ENCODE peak calls at places on chromosomes 4 and X, in four cellular contexts. R is CD8-positive, alpha-beta memory T cell; S is GM23338; O is RWPE2. A is an unnamed sample. For H3K4me1, the result is how much of the 10 kb centered on the place peaks cover.

GRCh38 chr4:162117051-162117450 is 46.7 kb downstream of the FSTL5 start:
- DNase-seq in R (no peak), S (no peak), O (no peak), A (no peak)

GRCh38 chr4:15110120-15110571 is 107.9 kb downstream of the CPEB2 start:
- DNase-seq in R (no peak), S (no peak), O (no peak), A (no peak)

GRCh38 chr4:54541426-54542118 is 116.2 kb upstream of the KIT start:
- DNase-seq in R (no peak), S (no peak), O (no peak), A (no peak)

GRCh38 chrX:71989768-71990167 is 79.1 kb downstream of the NHSL2 start:
- DNase-seq in R (no peak), S (no peak), O (no peak), A (no peak)

GRCh38 chr4:173367285-173367684 is 3.5 kb upstream of the SAP30 start:
- DNase-seq in R (no peak), S (no peak), O (no peak), A (no peak)

GRCh38 chrX:68440940-68441339 is 7.6 kb upstream of the OPHN1 start:
- DNase-seq in R (no peak), S (no peak), O (no peak), A (no peak)

GRCh38 chr4:182124359-182124758 is 118.8 kb upstream of the TENM3 start:
- DNase-seq in R (no peak), S (no peak), O (no peak), A (no peak)

GRCh38 chr4:76641351-76641750 is 206.3 kb downstream of the SHROOM3 start:
- DNase-seq in R (no peak), S (no peak), O (no peak), A (no peak)

GRCh38 chrX:46758163-46758955 is 559 bp downstream of the SLC9A7 start:
- DNase-seq in R (no peak), S (peak), O (no peak), A (no peak)

GRCh38 chr4:80184791-80185756 is 12.2 kb upstream of the PRDM8 start:
- DNase-seq in R (peak), S (peak), O (no peak), A (no peak)

GRCh38 chr4:4762909-4763814 is 96.3 kb upstream of the MSX1 start:
- DNase-seq in R (no peak), S (peak), O (no peak), A (no peak)

GRCh38 chr4:170391066-170391754 is 301.5 kb upstream of the AADAT start:
- DNase-seq in R (no peak), S (no peak), O (no peak), A (no peak)

GRCh38 chr4:184475096-184475461 is 729 bp upstream of the IRF2 start:
- DNase-seq in R (peak), S (peak), O (no peak), A (peak)

GRCh38 chrX:32084757-32085156 is 1012.9 kb upstream of the FTHL17 start:
- DNase-seq in R (no peak), S (no peak), O (no peak), A (no peak)

GRCh38 chr4:145340071-145340695 is 141.5 kb upstream of the SMAD1 start:
- DNase-seq in R (no peak), S (peak), O (no peak), A (no peak)

GRCh38 chr4:36363024-36363423 is 81.6 kb downstream of the DTHD1 start:
- DNase-seq in R (no peak), S (no peak), O (no peak), A (no peak)

GRCh38 chr4:87497141-87497540 is 32.0 kb downstream of the SPARCL1 start:
- DNase-seq in R (no peak), S (peak), O (no peak), A (no peak)

GRCh38 chr4:123340381-123340701 is 56.3 kb upstream of the SPRY1 start:
- DNase-seq in R (no peak), S (no peak), O (no peak), A (no peak)

GRCh38 chr4:38131371-38132139 is 171.4 kb downstream of the PTTG2 start:
- DNase-seq in R (peak), S (peak), O (no peak), A (no peak)

GRCh38 chr4:150302553-150302952 is 224.3 kb downstream of the DCLK2 start:
- DNase-seq in R (no peak), S (no peak), O (peak), A (no peak)

GRCh38 chrX:104662694-104663093 is 96.7 kb downstream of the IL1RAPL2 start:
- DNase-seq in R (no peak), S (no peak), O (no peak), A (no peak)

GRCh38 chr4:88866862-88867550 is 169.4 kb upstream of the NAP1L5 start:
- DNase-seq in R (no peak), S (no peak), O (no peak), A (no peak)

GRCh38 chrX:49282647-49283011 is 13.0 kb downstream of the PPP1R3F start:
- DNase-seq in R (no peak), S (peak), O (no peak), A (no peak)

GRCh38 chr4:165621983-165622382 is 243.2 kb downstream of the CPE start:
- DNase-seq in R (no peak), S (no peak), O (no peak), A (no peak)

GRCh38 chr4:138938371-138938699 is 77.2 kb upstream of the NOCT start:
- DNase-seq in R (no peak), S (peak), O (no peak), A (no peak)

GRCh38 chr4:54400188-54400587 is 171.1 kb downstream of the PDGFRA start:
- DNase-seq in R (no peak), S (no peak), O (no peak), A (no peak)

GRCh38 chrX:2502668-2503519 is 2.1 kb upstream of the DHRSX start:
- DNase-seq in R (no peak), S (no peak), O (no peak), A (no peak)

GRCh38 chr4:17535242-17535641 is 20.3 kb downstream of the CLRN2 start:
- DNase-seq in R (no peak), S (no peak), O (no peak), A (no peak)

GRCh38 chrX:65667503-65668355 is at the start of gene MSN:
- DNase-seq in R (peak), S (peak), O (no peak), A (no peak)

GRCh38 chrX:17814557-17814956 is 46.5 kb downstream of the RAI2 start:
- DNase-seq in R (no peak), S (no peak), O (no peak), A (no peak)

GRCh38 chrX:53262189-53262917 is 19.0 kb downstream of the IQSEC2 start:
- DNase-seq in R (no peak), S (no peak), O (no peak), A (no peak)

GRCh38 chrX:73214366-73215094 is at the start of gene NAP1L2:
- DNase-seq in R (peak), S (peak), O (no peak), A (no peak)

GRCh38 chr4:94909645-94910044 is 151.9 kb downstream of the BMPR1B start:
- DNase-seq in R (no peak), S (no peak), O (no peak), A (no peak)

GRCh38 chr4:153645183-153645582 is 38.9 kb upstream of the TLR2 start:
- DNase-seq in R (no peak), S (peak), O (no peak), A (no peak)

GRCh38 chr4:92658318-92658717 is 354.6 kb downstream of the GRID2 start:
- DNase-seq in R (no peak), S (no peak), O (no peak), A (no peak)

GRCh38 chr4:54082168-54082567 is 17.8 kb upstream of the CHIC2 start:
- DNase-seq in R (no peak), S (no peak), O (peak), A (no peak)

GRCh38 chrX:38768079-38768478 is 33.2 kb upstream of the MID1IP1 start:
- DNase-seq in R (no peak), S (no peak), O (no peak), A (no peak)

GRCh38 chr4:165709973-165710526 is 163.0 kb upstream of the TLL1 start:
- DNase-seq in R (no peak), S (peak), O (no peak), A (no peak)

GRCh38 chr4:72974694-72975487 is 94.6 kb downstream of the COX18 start:
- DNase-seq in R (no peak), S (no peak), O (no peak), A (no peak)

GRCh38 chrX:130083656-130084382 is 26.5 kb downstream of the ELF4 start:
- DNase-seq in R (no peak), S (no peak), O (no peak), A (no peak)

GRCh38 chrX:130083107-130083490 is 27.2 kb downstream of the ELF4 start:
- DNase-seq in R (no peak), S (peak), O (no peak), A (no peak)

GRCh38 chrX:130080791-130081367 is 29.4 kb downstream of the ELF4 start:
- DNase-seq in R (no peak), S (no peak), O (no peak), A (no peak)

GRCh38 chrX:130081421-130082045 is 28.8 kb downstream of the ELF4 start:
- DNase-seq in R (no peak), S (no peak), O (no peak), A (no peak)

DNA sequence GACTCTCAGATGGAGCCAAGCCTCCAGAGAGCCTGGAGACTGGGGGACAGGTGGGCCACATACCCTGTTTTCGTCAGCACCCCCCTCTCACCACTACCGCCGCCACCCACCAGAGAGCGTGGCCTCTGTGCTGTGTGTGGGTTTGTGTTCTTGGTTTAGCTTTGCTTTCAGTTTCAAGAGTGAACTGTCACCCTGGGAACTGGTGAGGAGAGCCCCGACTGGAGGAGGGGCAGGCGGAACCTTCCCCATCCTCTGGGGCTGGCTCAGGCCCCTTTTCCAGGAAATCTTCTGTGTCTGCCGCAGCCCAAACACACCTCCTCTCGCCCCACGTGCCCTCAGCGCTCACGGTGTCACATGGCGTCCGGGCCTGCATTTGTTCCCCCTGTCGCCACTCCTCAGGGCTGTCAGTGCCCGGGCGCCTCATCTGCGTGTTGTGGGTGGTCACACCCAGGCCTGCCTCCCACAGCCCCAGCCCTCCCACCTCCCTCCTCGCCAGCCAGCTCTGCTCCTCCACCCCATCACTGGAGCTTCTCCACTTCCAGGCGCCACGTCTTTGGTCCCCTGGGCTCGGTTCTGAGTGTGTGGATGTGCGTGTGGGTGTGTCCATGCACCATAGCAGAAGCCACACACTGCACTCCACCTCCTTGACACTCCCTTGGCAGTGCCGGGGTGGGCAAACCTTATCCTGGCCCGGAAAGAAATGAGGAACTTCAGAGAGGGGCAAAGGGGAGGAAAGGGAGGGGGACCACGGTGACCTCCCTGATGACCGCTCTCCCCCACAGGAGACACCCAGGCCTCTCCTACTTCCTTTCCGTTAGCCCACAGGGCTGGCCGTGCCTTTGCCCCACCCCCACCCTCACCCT is 27.8 kb downstream of the ELF4 start:
- DNase-seq in R (peak), S (no peak), O (no peak), A (no peak)
- H3K4me1 ChIP-seq in R (under half), S (under half), O (under half), A (under half)

DNA sequence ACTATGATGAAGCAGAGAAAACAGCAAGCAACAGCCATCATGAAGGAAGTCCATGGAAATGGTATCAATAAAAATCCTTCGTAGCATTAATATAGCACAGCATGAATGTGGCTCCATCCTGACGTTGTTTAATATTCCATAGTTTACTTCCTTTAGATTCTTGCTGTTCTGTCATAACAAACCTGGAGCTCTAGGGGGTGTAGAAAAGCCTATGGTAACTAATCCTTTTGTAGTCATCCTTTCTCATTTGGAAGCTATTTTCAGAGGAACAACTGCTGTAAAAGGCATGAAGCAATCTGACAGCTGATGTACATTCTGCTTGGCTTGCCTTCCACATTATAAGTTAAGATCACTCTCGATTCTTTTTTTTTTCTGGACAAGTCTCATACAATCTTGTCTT is 909 bp downstream of the MYOZ2 start:
- DNase-seq in R (no peak), S (peak), O (no peak), A (no peak)
- H3K4me1 ChIP-seq in R (under half), S (under half), O (under half), A (under half)

GRCh38 chr4:156771171-156771837 is 200.3 kb downstream of the PDGFC start:
- DNase-seq in R (no peak), S (peak), O (peak), A (no peak)

GRCh38 chr4:156765277-156765676 is 206.3 kb downstream of the PDGFC start:
- DNase-seq in R (no peak), S (no peak), O (no peak), A (no peak)

GRCh38 chr4:156764846-156765245 is 206.8 kb downstream of the PDGFC start:
- DNase-seq in R (no peak), S (no peak), O (no peak), A (no peak)

GRCh38 chr4:156766846-156767245 is 204.8 kb downstream of the PDGFC start:
- DNase-seq in R (no peak), S (no peak), O (no peak), A (no peak)

GRCh38 chr4:156767911-156768415 is 203.6 kb downstream of the PDGFC start:
- DNase-seq in R (no peak), S (no peak), O (no peak), A (no peak)
- H3K4me1 ChIP-seq in R (under half), S (under half), O (half or more), A (under half)

GRCh38 chr4:6943012-6943869 is 33.6 kb downstream of the TBC1D14 start:
- DNase-seq in R (no peak), S (peak), O (no peak), A (no peak)
- H3K4me1 ChIP-seq in R (half or more), S (under half), O (under half), A (under half)

DNA sequence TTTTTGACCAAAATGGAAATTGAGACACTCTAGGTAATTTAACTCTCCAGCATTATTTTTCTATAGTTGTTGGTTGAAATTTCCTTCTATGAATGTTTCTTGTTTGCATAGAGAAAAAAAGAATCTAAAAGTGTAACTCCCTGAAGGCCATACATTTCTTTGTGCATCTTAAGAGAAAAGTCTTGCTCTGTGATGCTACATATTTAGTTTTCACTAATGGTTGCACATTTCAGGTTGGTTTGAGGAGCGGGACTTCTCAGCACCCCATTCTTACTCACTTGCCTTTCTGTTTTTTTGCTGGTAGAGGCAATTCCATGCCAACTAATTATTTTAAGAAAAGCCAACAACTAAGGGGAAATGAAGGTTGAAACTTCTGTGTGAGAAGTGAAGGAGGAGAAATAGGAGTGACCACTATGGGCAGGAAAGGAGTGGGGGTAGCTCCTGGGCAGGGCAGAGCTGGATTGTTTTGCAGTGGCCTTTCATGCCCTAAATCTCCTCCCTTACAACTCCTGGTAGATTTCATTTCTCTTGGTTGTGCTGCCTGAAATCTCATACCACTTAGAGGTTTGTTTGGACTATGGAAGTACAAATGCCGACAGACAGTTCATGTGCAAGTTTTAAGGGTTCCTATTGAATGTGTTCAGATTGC is 76.6 kb downstream of the RAPGEF2 start:
- DNase-seq in R (no peak), S (no peak), O (no peak), A (no peak)
- H3K4me1 ChIP-seq in R (under half), S (under half), O (under half), A (under half)

DNA sequence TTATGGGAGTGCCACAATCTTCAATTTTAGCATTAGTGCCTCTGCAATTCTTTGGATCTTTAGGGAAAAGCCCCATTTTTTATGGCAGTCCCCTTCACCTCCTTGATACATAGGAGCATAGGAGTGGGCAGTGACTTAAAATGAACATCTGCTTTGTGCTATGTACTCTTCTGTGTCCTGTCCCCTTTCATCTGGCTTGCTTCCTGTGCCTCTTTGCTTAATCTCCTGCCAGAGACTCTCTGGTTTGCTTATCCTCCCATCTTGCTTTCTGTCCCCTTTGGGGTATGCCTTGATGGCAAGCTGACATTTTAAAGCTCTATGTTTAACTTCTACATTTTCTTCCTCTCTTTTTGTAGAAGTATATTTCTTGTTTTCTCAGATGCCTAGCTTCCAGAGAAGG is 12.3 kb downstream of the PGK1 start:
- DNase-seq in R (no peak), S (no peak), O (no peak), A (no peak)
- H3K4me1 ChIP-seq in R (under half), S (under half), O (under half), A (under half)

DNA sequence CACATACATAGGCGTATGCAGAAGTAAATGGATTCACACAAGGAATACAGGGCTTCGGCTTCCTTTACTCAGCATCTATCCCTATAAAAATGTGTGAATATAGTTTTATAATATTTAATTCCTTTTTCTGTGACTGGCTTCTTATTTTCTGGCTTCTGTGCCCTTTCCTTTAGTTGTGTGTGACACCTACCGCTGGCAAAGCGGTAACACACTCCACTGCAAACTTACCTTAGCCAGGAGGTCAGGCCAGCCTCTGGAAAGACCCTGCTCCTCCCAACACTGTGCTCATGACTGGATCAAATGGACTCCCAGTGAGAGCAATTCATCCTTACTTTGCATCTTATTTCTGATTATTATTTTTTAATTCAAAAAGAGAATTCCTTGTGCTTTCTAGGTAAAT is 244.2 kb downstream of the ANK2 start:
- DNase-seq in R (no peak), S (peak), O (no peak), A (no peak)
- H3K4me1 ChIP-seq in R (under half), S (under half), O (under half), A (under half)

DNA sequence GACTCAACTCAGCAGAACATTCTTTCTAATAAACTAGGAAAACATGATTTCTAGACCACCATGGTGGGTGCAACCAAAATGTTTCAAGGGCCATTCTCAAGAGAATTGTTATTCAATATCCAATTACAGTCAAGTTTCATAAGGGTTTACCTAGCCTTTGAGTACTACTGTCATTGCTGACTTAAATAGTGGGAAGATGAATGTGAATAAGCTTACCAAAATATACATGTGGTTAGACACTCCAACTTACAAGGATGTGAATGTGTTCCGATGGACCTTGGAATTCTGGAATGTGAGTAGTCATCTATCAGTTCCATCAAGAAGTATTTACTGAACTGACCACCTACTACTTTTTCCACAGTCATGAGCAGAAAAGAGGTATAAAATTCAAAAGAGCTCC is 16.9 kb downstream of the SH3RF1 start:
- DNase-seq in R (no peak), S (no peak), O (no peak), A (no peak)
- H3K4me1 ChIP-seq in R (under half), S (half or more), O (half or more), A (under half)